ENCODE peak calls at places on chromosomes 13 and 19, in four cellular contexts. One of them, this sample, is unnamed.

GRCh38 chr19:7670150-7670784 is 1.4 kb downstream of the RETN start:
- DNase-seq in bronchial epithelial cell: no peak
- DNase-seq in left colon: no peak
- DNase-seq in effector memory CD4-positive, alpha-beta T cell: no peak
- DNase-seq in this sample: peak

GRCh38 chr19:38711726-38712153 is 32.5 kb downstream of the CAPN12 start:
- DNase-seq in bronchial epithelial cell: no peak
- DNase-seq in left colon: no peak
- DNase-seq in effector memory CD4-positive, alpha-beta T cell: no peak
- DNase-seq in this sample: no peak

GRCh38 chr13:31887311-31887710 is 144.3 kb upstream of the FRY start:
- DNase-seq in bronchial epithelial cell: no peak
- DNase-seq in left colon: no peak
- DNase-seq in effector memory CD4-positive, alpha-beta T cell: no peak
- DNase-seq in this sample: no peak

GRCh38 chr13:45601680-45602079 is 13.9 kb downstream of the ERICH6B start:
- DNase-seq in bronchial epithelial cell: no peak
- DNase-seq in left colon: no peak
- DNase-seq in effector memory CD4-positive, alpha-beta T cell: no peak
- DNase-seq in this sample: no peak

GRCh38 chr13:29752175-29752574 is 98.2 kb downstream of the UBL3 start:
- DNase-seq in bronchial epithelial cell: no peak
- DNase-seq in left colon: no peak
- DNase-seq in effector memory CD4-positive, alpha-beta T cell: no peak
- DNase-seq in this sample: no peak

GRCh38 chr19:703651-704446 is 4.9 kb upstream of the PALM start:
- DNase-seq in bronchial epithelial cell: no peak
- DNase-seq in left colon: peak
- DNase-seq in effector memory CD4-positive, alpha-beta T cell: peak
- DNase-seq in this sample: no peak

GRCh38 chr19:1289395-1290244 is 3.9 kb downstream of the EFNA2 start:
- DNase-seq in bronchial epithelial cell: no peak
- DNase-seq in left colon: no peak
- DNase-seq in effector memory CD4-positive, alpha-beta T cell: no peak
- DNase-seq in this sample: no peak

GRCh38 chr13:83183439-83184149 is 698.7 kb downstream of the SLITRK1 start:
- DNase-seq in bronchial epithelial cell: no peak
- DNase-seq in left colon: no peak
- DNase-seq in effector memory CD4-positive, alpha-beta T cell: no peak
- DNase-seq in this sample: no peak

GRCh38 chr13:47862841-47863240 is 138.2 kb downstream of the SUCLA2 start:
- DNase-seq in bronchial epithelial cell: no peak
- DNase-seq in left colon: no peak
- DNase-seq in effector memory CD4-positive, alpha-beta T cell: no peak
- DNase-seq in this sample: no peak

GRCh38 chr19:51799998-51800848 is 5.3 kb downstream of the FPR3 start:
- DNase-seq in bronchial epithelial cell: no peak
- DNase-seq in left colon: no peak
- DNase-seq in effector memory CD4-positive, alpha-beta T cell: no peak
- DNase-seq in this sample: no peak

GRCh38 chr13:29905845-29906244 is 55.4 kb upstream of the UBL3 start:
- DNase-seq in bronchial epithelial cell: peak
- DNase-seq in left colon: peak
- DNase-seq in effector memory CD4-positive, alpha-beta T cell: no peak
- DNase-seq in this sample: no peak

GRCh38 chr19:1857648-1858326 is 5.6 kb downstream of the KLF16 start:
- DNase-seq in bronchial epithelial cell: no peak
- DNase-seq in left colon: peak
- DNase-seq in effector memory CD4-positive, alpha-beta T cell: no peak
- DNase-seq in this sample: no peak

GRCh38 chr19:3801412-3802096 is 15.4 kb upstream of the MATK start:
- DNase-seq in bronchial epithelial cell: peak
- DNase-seq in left colon: peak
- DNase-seq in effector memory CD4-positive, alpha-beta T cell: peak
- DNase-seq in this sample: no peak

GRCh38 chr19:45640849-45641273 is 1.7 kb upstream of the EML2 start:
- DNase-seq in bronchial epithelial cell: peak
- DNase-seq in left colon: peak
- DNase-seq in effector memory CD4-positive, alpha-beta T cell: peak
- DNase-seq in this sample: no peak

GRCh38 chr19:17538684-17539287 is 16.7 kb upstream of the COLGALT1 start:
- DNase-seq in bronchial epithelial cell: no peak
- DNase-seq in left colon: no peak
- DNase-seq in effector memory CD4-positive, alpha-beta T cell: no peak
- DNase-seq in this sample: no peak

GRCh38 chr19:35832054-35832453 is 19.4 kb upstream of the PRODH2 start:
- DNase-seq in bronchial epithelial cell: no peak
- DNase-seq in left colon: no peak
- DNase-seq in effector memory CD4-positive, alpha-beta T cell: no peak
- DNase-seq in this sample: no peak

GRCh38 chr13:111204438-111205177 is 89.5 kb downstream of the ARHGEF7 start:
- DNase-seq in bronchial epithelial cell: peak
- DNase-seq in left colon: no peak
- DNase-seq in effector memory CD4-positive, alpha-beta T cell: no peak
- DNase-seq in this sample: no peak

GRCh38 chr19:8335343-8336071 is 7.6 kb downstream of the KANK3 start:
- DNase-seq in bronchial epithelial cell: no peak
- DNase-seq in left colon: peak
- DNase-seq in effector memory CD4-positive, alpha-beta T cell: no peak
- DNase-seq in this sample: no peak

GRCh38 chr13:110407531-110407930 is 100.4 kb downstream of the COL4A2 start:
- DNase-seq in bronchial epithelial cell: no peak
- DNase-seq in left colon: no peak
- DNase-seq in effector memory CD4-positive, alpha-beta T cell: no peak
- DNase-seq in this sample: no peak

This sample was measured in D721Med.